ENCODE peak calls at places on chromosome 15, in eight cellular contexts. J is upper lobe of right lung; C is amniotic stem cell; D is GM19239; P is CD4-positive, alpha-beta T cell; Z is stimulated activated CD4-positive, alpha-beta T cell treated with anti-CD3 and anti-CD28 coated beads, Interleukin-12 subunit alpha, Interleukin-12 subunit beta, amount 100 ng/mL, for 4 hours; W is tibial artery; R is effector CD4-positive, alpha-beta T cell. S is an unnamed sample.

GRCh38 chr15:79769081-79769481 is 127.7 kb downstream of the MTHFS start:
- DNase-seq in J (no peak), C (no peak), D (no peak), P (no peak), Z (no peak), W (no peak), R (no peak), S (no peak)

GRCh38 chr15:52735231-52736089 is 54.7 kb downstream of the ONECUT1 start:
- DNase-seq in J (no peak), C (peak), D (peak), P (peak), Z (peak), W (no peak), R (peak), S (peak)

GRCh38 chr15:47293763-47294162 is 423.5 kb upstream of the SEMA6D start:
- DNase-seq in J (peak), C (peak), D (no peak), P (no peak), Z (no peak), W (peak), R (no peak), S (no peak)

GRCh38 chr15:47991376-47991775 is 129.4 kb upstream of the SLC24A5 start:
- DNase-seq in J (no peak), C (no peak), D (no peak), P (no peak), Z (no peak), W (no peak), R (no peak), S (no peak)

GRCh38 chr15:48499978-48500377 is 145.5 kb downstream of the FBN1 start:
- DNase-seq in J (no peak), C (no peak), D (no peak), P (no peak), Z (no peak), W (no peak), R (no peak), S (no peak)

GRCh38 chr15:85024003-85024402 is 42.3 kb downstream of the PDE8A start:
- DNase-seq in J (no peak), C (no peak), D (no peak), P (no peak), Z (no peak), W (no peak), R (no peak), S (no peak)

GRCh38 chr15:94229591-94230365 is 1.6 kb upstream of the MCTP2 start:
- DNase-seq in J (no peak), C (no peak), D (peak), P (no peak), Z (no peak), W (no peak), R (peak), S (peak)

GRCh38 chr15:64948916-64949315 is 37.2 kb downstream of the ANKDD1A start:
- DNase-seq in J (no peak), C (no peak), D (no peak), P (no peak), Z (no peak), W (no peak), R (no peak), S (no peak)

GRCh38 chr15:52667597-52667996 is 11.6 kb downstream of the ATOSA start:
- DNase-seq in J (no peak), C (no peak), D (no peak), P (no peak), Z (no peak), W (no peak), R (no peak), S (no peak)

GRCh38 chr15:95259513-95259912 is 1028.2 kb downstream of the MCTP2 start:
- DNase-seq in J (no peak), C (peak), D (peak), P (peak), Z (peak), W (peak), R (peak), S (peak)

GRCh38 chr15:62186578-62186977 is 21.5 kb upstream of the C2CD4B start:
- DNase-seq in J (no peak), C (no peak), D (no peak), P (no peak), Z (no peak), W (no peak), R (no peak), S (no peak)

GRCh38 chr15:56524915-56525314 is 60.0 kb upstream of the MNS1 start:
- DNase-seq in J (no peak), C (no peak), D (no peak), P (no peak), Z (no peak), W (no peak), R (no peak), S (no peak)

GRCh38 chr15:29299331-29299730 is 29.7 kb upstream of the NSMCE3 start:
- DNase-seq in J (no peak), C (no peak), D (no peak), P (no peak), Z (no peak), W (no peak), R (no peak), S (no peak)

GRCh38 chr15:93941687-93942086 is 289.7 kb upstream of the MCTP2 start:
- DNase-seq in J (no peak), C (no peak), D (no peak), P (no peak), Z (no peak), W (no peak), R (no peak), S (no peak)

GRCh38 chr15:50353251-50353998 is 1.6 kb downstream of the GABPB1 start:
- DNase-seq in J (no peak), C (peak), D (no peak), P (no peak), Z (no peak), W (no peak), R (peak), S (no peak)

GRCh38 chr15:66252411-66253295 is 897 bp downstream of the MEGF11 start:
- DNase-seq in J (peak), C (no peak), D (peak), P (peak), Z (peak), W (no peak), R (peak), S (no peak)

GRCh38 chr15:38535451-38536200 is 29.0 kb downstream of the RASGRP1 start:
- DNase-seq in J (no peak), C (no peak), D (no peak), P (no peak), Z (no peak), W (no peak), R (no peak), S (no peak)

GRCh38 chr15:35506272-35506870 is 39.6 kb downstream of the DPH6 start:
- DNase-seq in J (no peak), C (no peak), D (no peak), P (no peak), Z (no peak), W (no peak), R (no peak), S (no peak)

GRCh38 chr15:84904409-84904808 is 19.9 kb downstream of the SLC28A1 start:
- DNase-seq in J (no peak), C (no peak), D (no peak), P (no peak), Z (no peak), W (peak), R (no peak), S (no peak)

GRCh38 chr15:100880139-100880896 is 687 bp downstream of the ALDH1A3 start:
- DNase-seq in J (no peak), C (no peak), D (no peak), P (no peak), Z (no peak), W (no peak), R (no peak), S (no peak)

GRCh38 chr15:56149071-56149470 is 94.6 kb downstream of the RFX7 start:
- DNase-seq in J (no peak), C (no peak), D (no peak), P (no peak), Z (no peak), W (no peak), R (no peak), S (no peak)

GRCh38 chr15:39453500-39454073 is 127.3 kb upstream of the THBS1 start:
- DNase-seq in J (no peak), C (no peak), D (no peak), P (no peak), Z (no peak), W (no peak), R (no peak), S (peak)

GRCh38 chr15:92599394-92599970 is 56.1 kb downstream of the FAM174B start:
- DNase-seq in J (no peak), C (peak), D (no peak), P (no peak), Z (no peak), W (no peak), R (no peak), S (no peak)

GRCh38 chr15:50883903-50884302 is 24.6 kb upstream of the AP4E1 start:
- DNase-seq in J (no peak), C (no peak), D (no peak), P (no peak), Z (no peak), W (no peak), R (no peak), S (peak)

GRCh38 chr15:70033109-70033508 is 64.6 kb downstream of the TLE3 start:
- DNase-seq in J (no peak), C (no peak), D (no peak), P (no peak), Z (no peak), W (peak), R (no peak), S (no peak)

S was measured in GM12864.